ENCODE peak calls at places on chromosomes 6 and 20, in six cellular contexts. B, D, H, T, V and Y are unnamed samples.

GRCh38 chr6:169643521-169643920 is 58.3 kb downstream of the WDR27 start:
- DNase-seq in B (no peak), D (no peak), H (no peak), T (no peak), V (no peak), Y (no peak)

GRCh38 chr6:120055071-120055470 is 705.5 kb upstream of the MAN1A1 start:
- DNase-seq in B (no peak), D (no peak), H (no peak), T (no peak), V (no peak), Y (no peak)

GRCh38 chr6:137277971-137278602 is 58.9 kb upstream of the IFNGR1 start:
- DNase-seq in B (no peak), D (peak; percentile 48), H (peak; percentile 40), T (no peak), V (peak; percentile 32), Y (no peak)

GRCh38 chr6:163347021-163347446 is 67.5 kb upstream of the QKI start:
- DNase-seq in B (no peak), D (no peak), H (no peak), T (no peak), V (no peak), Y (no peak)

GRCh38 chr6:85600713-85601313 is 7.2 kb upstream of the SNX14 start:
- DNase-seq in B (no peak), D (no peak), H (no peak), T (no peak), V (no peak), Y (no peak)

GRCh38 chr6:148304976-148305375 is 37.7 kb upstream of the SASH1 start:
- DNase-seq in B (no peak), D (peak; percentile 21), H (peak; percentile 97), T (no peak), V (no peak), Y (no peak)

GRCh38 chr20:791056-791455 is 22.8 kb upstream of the SLC52A3 start:
- DNase-seq in B (no peak), D (peak; percentile 55), H (no peak), T (no peak), V (no peak), Y (no peak)

GRCh38 chr6:43083041-43083669 is 7.0 kb downstream of the PTK7 start:
- DNase-seq in B (no peak), D (no peak), H (no peak), T (no peak), V (no peak), Y (no peak)

GRCh38 chr6:160996316-160996715 is 4.7 kb downstream of the MAP3K4 start:
- DNase-seq in B (no peak), D (no peak), H (peak; percentile 57), T (no peak), V (no peak), Y (no peak)

GRCh38 chr6:39344821-39345280 is 22.3 kb upstream of the KCNK16 start:
- DNase-seq in B (no peak), D (peak; percentile 66), H (no peak), T (no peak), V (peak; percentile 3), Y (no peak)

GRCh38 chr6:89941031-89941775 is 46.9 kb downstream of the GJA10 start:
- DNase-seq in B (peak; percentile 92), D (no peak), H (no peak), T (peak; percentile 70), V (no peak), Y (no peak)

GRCh38 chr20:33169176-33169794 is 1.3 kb downstream of the BPIFA2 start:
- DNase-seq in B (no peak), D (peak; percentile 75), H (no peak), T (no peak), V (no peak), Y (no peak)

GRCh38 chr6:31897612-31898199 is at the start of gene EHMT2:
- DNase-seq in B (peak; percentile 84), D (peak; percentile 94), H (peak; percentile 82), T (peak; percentile 85), V (peak; percentile 46), Y (peak; percentile 96)

GRCh38 chr6:8065519-8065911 is 1.3 kb upstream of the BLOC1S5 start:
- DNase-seq in B (no peak), D (no peak), H (no peak), T (no peak), V (no peak), Y (no peak)

GRCh38 chr6:52787917-52788316 is 15.7 kb downstream of the GSTA1 start:
- DNase-seq in B (peak; percentile 58), D (no peak), H (no peak), T (no peak), V (no peak), Y (no peak)

GRCh38 chr20:33811763-33812672 is 870 bp downstream of the CHMP4B start:
- DNase-seq in B (peak; percentile 39), D (peak; percentile 57), H (peak; percentile 93), T (peak; percentile 66), V (no peak), Y (no peak)

GRCh38 chr6:17289491-17290106 is 8.4 kb downstream of the RBM24 start:
- DNase-seq in B (peak; percentile 5), D (no peak), H (no peak), T (no peak), V (no peak), Y (no peak)

GRCh38 chr6:4943716-4944115 is 60.1 kb downstream of the RPP40 start:
- DNase-seq in B (no peak), D (no peak), H (no peak), T (no peak), V (no peak), Y (no peak)

GRCh38 chr6:27415898-27416297 is 27.3 kb downstream of the ZNF391 start:
- DNase-seq in B (no peak), D (no peak), H (no peak), T (no peak), V (no peak), Y (no peak)

GRCh38 chr6:161369339-161369738 is 95.5 kb upstream of the AGPAT4 start:
- DNase-seq in B (no peak), D (peak; percentile 24), H (no peak), T (no peak), V (no peak), Y (no peak)

DNA sequence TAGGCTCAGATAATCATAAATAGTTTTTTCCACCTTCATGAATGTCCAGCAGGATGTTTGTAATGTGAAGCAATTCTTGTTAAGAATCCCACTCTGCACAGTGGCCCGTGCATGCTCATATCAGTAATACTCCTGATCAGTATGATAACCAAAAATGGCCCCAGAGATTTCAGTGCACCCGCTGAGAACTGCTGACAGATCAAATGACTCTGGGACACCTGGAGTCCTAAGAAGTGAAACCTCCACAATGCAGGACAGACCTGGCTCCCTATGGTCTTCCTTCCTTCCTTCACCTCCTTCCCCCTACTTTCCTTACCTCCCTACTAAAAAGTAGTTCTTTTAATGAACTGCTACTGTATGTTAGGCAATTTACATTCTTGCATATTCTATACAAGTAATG is 13.8 kb upstream of the MAPK13 start:
- DNase-seq in B (no peak), D (no peak), H (no peak), T (no peak), V (no peak), Y (no peak)
- H3K4me1 ChIP-seq in B (peaks cover 8% of the 10 kb centered on the region), D (peaks cover 12% of the 10 kb centered on the region), H (peaks cover 13% of the 10 kb centered on the region), T (peaks cover 54% of the 10 kb centered on the region), V (peaks cover 9% of the 10 kb centered on the region), Y (peaks cover 12% of the 10 kb centered on the region)

GRCh38 chr20:44410583-44411019 is 55.1 kb downstream of the HNF4A start:
- DNase-seq in B (no peak), D (no peak), H (no peak), T (no peak), V (no peak), Y (no peak)

GRCh38 chr20:44409132-44409600 is 53.7 kb downstream of the HNF4A start:
- DNase-seq in B (no peak), D (no peak), H (no peak), T (no peak), V (no peak), Y (no peak)

GRCh38 chr20:44411757-44412401 is 56.4 kb downstream of the HNF4A start:
- DNase-seq in B (no peak), D (no peak), H (no peak), T (no peak), V (no peak), Y (no peak)

GRCh38 chr20:44412402-44413144 is 57.1 kb downstream of the HNF4A start:
- DNase-seq in B (no peak), D (no peak), H (no peak), T (no peak), V (no peak), Y (no peak)

GRCh38 chr20:44411020-44411756 is 55.7 kb downstream of the HNF4A start:
- DNase-seq in B (no peak), D (no peak), H (no peak), T (peak; percentile 59), V (no peak), Y (no peak)
- TF ChIP-seq POLR2AphosphoS5 in B (no peak), D (no peak), H (no peak), T (no peak), V (no peak), Y (no peak)

DNA sequence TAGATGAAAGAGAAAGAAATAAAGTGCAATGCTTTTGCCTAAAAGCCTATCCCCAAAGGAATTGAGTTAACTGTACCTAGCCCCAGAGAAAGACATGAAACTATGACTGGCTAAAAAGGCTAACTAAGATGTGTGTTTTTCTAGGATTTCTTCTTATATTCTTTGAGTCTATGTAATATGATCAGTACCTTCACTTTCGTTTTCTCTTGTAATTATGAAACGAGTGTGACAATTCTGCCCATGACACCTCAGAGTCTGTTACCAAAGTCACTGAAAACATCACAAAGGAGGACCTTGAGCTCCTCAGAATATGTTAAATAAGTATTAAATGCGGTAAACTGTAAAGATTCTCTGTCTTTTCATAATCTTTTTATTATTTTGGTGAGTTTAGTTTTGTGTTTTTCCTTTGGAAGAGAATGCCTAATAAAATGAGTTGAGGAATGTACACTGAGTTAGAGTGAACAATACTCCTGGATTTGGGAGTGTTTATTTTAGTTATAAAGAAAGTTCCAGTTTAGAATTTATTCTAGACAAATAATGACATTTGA is 141.3 kb downstream of the FUT9 start:
- DNase-seq in B (no peak), D (no peak), H (no peak), T (no peak), V (no peak), Y (no peak)
- H3K4me3 ChIP-seq in B (no peak overlapping the region), D (no peak overlapping the region), H (no peak overlapping the region), T (peak overlapping the region; percentile 16), V (no peak overlapping the region), Y (peak overlapping the region; percentile 5)

GRCh38 chr6:154733610-154734379 is 579 bp downstream of the SCAF8 start:
- DNase-seq in B (peak; percentile 98), D (peak; percentile 98), H (peak; percentile 98), T (peak; percentile 97), V (peak; percentile 95), Y (peak; percentile 99)

GRCh38 chr6:154737424-154737823 is 4.2 kb downstream of the SCAF8 start:
- DNase-seq in B (no peak), D (no peak), H (no peak), T (no peak), V (no peak), Y (no peak)

GRCh38 chr6:154740658-154741057 is 7.4 kb downstream of the SCAF8 start:
- DNase-seq in B (no peak), D (no peak), H (no peak), T (no peak), V (no peak), Y (no peak)

GRCh38 chr6:154736613-154737259 is 3.5 kb downstream of the SCAF8 start:
- DNase-seq in B (no peak), D (no peak), H (no peak), T (no peak), V (no peak), Y (no peak)

DNA sequence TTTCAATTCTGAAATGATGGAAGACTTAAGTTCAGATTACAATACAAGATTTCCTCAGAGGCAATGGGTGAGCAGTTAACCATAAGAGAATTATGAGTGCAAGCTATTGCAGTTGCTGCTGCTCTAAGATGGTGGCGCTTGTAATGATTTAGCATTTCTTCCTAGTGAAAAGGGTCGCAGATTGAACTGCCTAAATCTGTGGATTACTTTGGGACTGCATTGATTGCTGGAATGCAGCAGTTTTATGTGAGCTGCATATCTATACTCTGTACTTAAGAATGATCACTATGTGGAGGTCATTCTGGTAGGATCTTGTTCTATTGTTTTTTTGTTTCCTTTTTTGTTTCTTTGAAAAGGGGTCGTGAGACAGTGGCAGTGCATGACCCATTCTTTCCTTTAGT is 5.3 kb downstream of the SCAF8 start:
- DNase-seq in B (no peak), D (peak; percentile 60), H (peak; percentile 86), T (no peak), V (no peak), Y (no peak)
- H3K4me1 ChIP-seq in B (peaks cover 6% of the 10 kb centered on the region), D (peaks cover 46% of the 10 kb centered on the region), H (peaks cover 28% of the 10 kb centered on the region), T (peaks cover 93% of the 10 kb centered on the region), V (peaks cover 3% of the 10 kb centered on the region), Y (peaks cover 90% of the 10 kb centered on the region)